ENCODE peak calls at places on chromosomes 4 and X, in ten cellular contexts. H is SJSA1; K is trophoblast cell; P is HepG2; N is CD8-positive, alpha-beta T cell; L is A549; C is OCI-LY7; E is heart right ventricle; X is suprapubic skin; D is colonic mucosa. O is an unnamed sample. For H3K4me1, the result is how much of the 10 kb centered on the place peaks cover.

GRCh38 chr4:160235771-160236170 is 1132.9 kb downstream of the RAPGEF2 start:
- DNase-seq in H (no peak), K (no peak), P (no peak), N (no peak), L (no peak), C (no peak), E (no peak), X (no peak), D (no peak), O (no peak)

GRCh38 chr4:163556169-163556568 is 61.7 kb downstream of the TMA16 start:
- DNase-seq in H (no peak), K (no peak), P (no peak), N (no peak), L (no peak), C (peak), E (no peak), X (no peak), D (no peak), O (no peak)

GRCh38 chr4:151942971-151943370 is 182.2 kb upstream of the GATB start:
- DNase-seq in H (no peak), K (no peak), P (no peak), N (no peak), L (no peak), C (no peak), E (no peak), X (no peak), D (no peak), O (no peak)

GRCh38 chrX:120653000-120653399 is 23.1 kb upstream of the C1GALT1C1 start:
- DNase-seq in H (no peak), K (no peak), P (no peak), N (no peak), L (no peak), C (no peak), E (no peak), X (no peak), D (no peak), O (no peak)

GRCh38 chrX:68431836-68432235 is 1.5 kb downstream of the OPHN1 start:
- DNase-seq in H (peak), K (no peak), P (no peak), N (no peak), L (no peak), C (no peak), E (no peak), X (no peak), D (no peak), O (no peak)

GRCh38 chr4:184644553-184645307 is 4.5 kb downstream of the CASP3 start:
- DNase-seq in H (no peak), K (no peak), P (no peak), N (no peak), L (no peak), C (no peak), E (no peak), X (no peak), D (no peak), O (no peak)

GRCh38 chr4:114028071-114028470 is 48.6 kb upstream of the ARSJ start:
- DNase-seq in H (no peak), K (no peak), P (no peak), N (no peak), L (no peak), C (no peak), E (no peak), X (no peak), D (no peak), O (no peak)

GRCh38 chr4:173747537-173748257 is 217.7 kb upstream of the HAND2 start:
- DNase-seq in H (no peak), K (no peak), P (no peak), N (no peak), L (no peak), C (no peak), E (no peak), X (no peak), D (no peak), O (no peak)

GRCh38 chr4:126361287-126361686 is 1046.5 kb downstream of the FAT4 start:
- DNase-seq in H (no peak), K (no peak), P (no peak), N (no peak), L (no peak), C (no peak), E (no peak), X (no peak), D (no peak), O (no peak)

GRCh38 chrX:6015423-6015822 is 213.2 kb downstream of the NLGN4X start:
- DNase-seq in H (no peak), K (no peak), P (no peak), N (no peak), L (no peak), C (no peak), E (no peak), X (no peak), D (no peak), O (no peak)

GRCh38 chr4:125744891-125745364 is 430.2 kb downstream of the FAT4 start:
- DNase-seq in H (no peak), K (no peak), P (no peak), N (no peak), L (no peak), C (no peak), E (no peak), X (no peak), D (no peak), O (no peak)

GRCh38 chr4:89157488-89158024 is 46.2 kb downstream of the TIGD2 start:
- DNase-seq in H (no peak), K (no peak), P (no peak), N (no peak), L (no peak), C (no peak), E (no peak), X (no peak), D (no peak), O (no peak)

GRCh38 chr4:150717952-150718351 is 136.0 kb downstream of the MAB21L2 start:
- DNase-seq in H (no peak), K (no peak), P (no peak), N (no peak), L (no peak), C (no peak), E (no peak), X (no peak), D (no peak), O (no peak)

GRCh38 chr4:25022741-25023140 is 8.0 kb downstream of the LGI2 start:
- DNase-seq in H (no peak), K (no peak), P (no peak), N (no peak), L (no peak), C (no peak), E (no peak), X (no peak), D (no peak), O (no peak)

GRCh38 chrX:115017455-115017854 is at the start of gene IL13RA2:
- DNase-seq in H (no peak), K (no peak), P (no peak), N (no peak), L (no peak), C (no peak), E (no peak), X (no peak), D (no peak), O (no peak)

GRCh38 chrX:116873678-116874077 is 410.9 kb upstream of the CT83 start:
- DNase-seq in H (no peak), K (peak), P (no peak), N (no peak), L (peak), C (no peak), E (no peak), X (no peak), D (no peak), O (peak)

GRCh38 chr4:86950835-86951525 is 16.2 kb downstream of the AFF1 start:
- DNase-seq in H (no peak), K (no peak), P (no peak), N (no peak), L (no peak), C (peak), E (no peak), X (no peak), D (no peak), O (no peak)

GRCh38 chrX:19956923-19957322 is 33.9 kb downstream of the BCLAF3 start:
- DNase-seq in H (no peak), K (no peak), P (no peak), N (no peak), L (no peak), C (no peak), E (peak), X (no peak), D (no peak), O (no peak)

GRCh38 chr4:107219681-107220080 is 183.6 kb upstream of the DKK2 start:
- DNase-seq in H (no peak), K (no peak), P (no peak), N (no peak), L (no peak), C (no peak), E (no peak), X (no peak), D (no peak), O (no peak)

GRCh38 chr4:158949094-158949493 is 153.8 kb upstream of the RAPGEF2 start:
- DNase-seq in H (no peak), K (no peak), P (no peak), N (no peak), L (no peak), C (no peak), E (no peak), X (no peak), D (no peak), O (no peak)

GRCh38 chrX:40012800-40013682 is 84.7 kb downstream of the BCOR start:
- DNase-seq in H (peak), K (no peak), P (peak), N (no peak), L (peak), C (peak), E (peak), X (peak), D (peak), O (no peak)

GRCh38 chr4:38688676-38689355 is 24.8 kb downstream of the KLF3 start:
- DNase-seq in H (no peak), K (no peak), P (no peak), N (no peak), L (no peak), C (no peak), E (peak), X (no peak), D (no peak), O (no peak)

GRCh38 chr4:3862640-3863420 is 96.6 kb downstream of the ADRA2C start:
- DNase-seq in H (no peak), K (no peak), P (no peak), N (no peak), L (no peak), C (no peak), E (peak), X (peak), D (no peak), O (no peak)

GRCh38 chrX:125094901-125095300 is 224.8 kb upstream of the TEX13C start:
- DNase-seq in H (no peak), K (no peak), P (no peak), N (no peak), L (no peak), C (no peak), E (no peak), X (no peak), D (no peak), O (no peak)

GRCh38 chr4:73620115-73620792 is at the start of gene RASSF6:
- DNase-seq in H (no peak), K (peak), P (no peak), N (no peak), L (peak), C (peak), E (no peak), X (no peak), D (peak), O (peak)

GRCh38 chr4:147854154-147854553 is 122.3 kb downstream of the ARHGAP10 start:
- DNase-seq in H (no peak), K (no peak), P (no peak), N (no peak), L (no peak), C (no peak), E (no peak), X (no peak), D (no peak), O (no peak)

DNA sequence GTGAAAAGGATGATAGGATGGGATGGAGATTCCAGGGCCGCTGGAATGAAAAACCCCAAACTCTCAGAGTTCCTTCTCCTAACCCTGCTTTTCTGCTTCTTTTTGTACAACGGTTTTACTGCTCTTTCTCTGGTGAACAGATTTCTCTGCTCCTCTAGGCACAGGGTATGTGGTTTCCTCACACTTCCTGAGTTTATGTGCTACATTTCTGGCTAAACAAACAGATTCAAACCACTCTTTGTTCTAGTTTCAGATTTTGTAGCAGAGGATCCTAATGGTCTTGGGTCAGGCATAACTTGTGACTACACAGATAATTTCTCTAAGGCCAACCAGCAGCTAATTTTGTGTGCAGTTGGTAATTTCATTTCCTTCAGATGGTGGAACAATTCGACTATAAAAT is 52.6 kb downstream of the OSTC start:
- DNase-seq in H (no peak), K (no peak), P (no peak), N (no peak), L (no peak), C (no peak), E (no peak), X (no peak), D (no peak), O (no peak)
- H3K4me1 ChIP-seq in H (under half), K (under half), P (under half), N (under half), L (under half), C (under half), E (under half), X (under half), D (under half), O (under half)

DNA sequence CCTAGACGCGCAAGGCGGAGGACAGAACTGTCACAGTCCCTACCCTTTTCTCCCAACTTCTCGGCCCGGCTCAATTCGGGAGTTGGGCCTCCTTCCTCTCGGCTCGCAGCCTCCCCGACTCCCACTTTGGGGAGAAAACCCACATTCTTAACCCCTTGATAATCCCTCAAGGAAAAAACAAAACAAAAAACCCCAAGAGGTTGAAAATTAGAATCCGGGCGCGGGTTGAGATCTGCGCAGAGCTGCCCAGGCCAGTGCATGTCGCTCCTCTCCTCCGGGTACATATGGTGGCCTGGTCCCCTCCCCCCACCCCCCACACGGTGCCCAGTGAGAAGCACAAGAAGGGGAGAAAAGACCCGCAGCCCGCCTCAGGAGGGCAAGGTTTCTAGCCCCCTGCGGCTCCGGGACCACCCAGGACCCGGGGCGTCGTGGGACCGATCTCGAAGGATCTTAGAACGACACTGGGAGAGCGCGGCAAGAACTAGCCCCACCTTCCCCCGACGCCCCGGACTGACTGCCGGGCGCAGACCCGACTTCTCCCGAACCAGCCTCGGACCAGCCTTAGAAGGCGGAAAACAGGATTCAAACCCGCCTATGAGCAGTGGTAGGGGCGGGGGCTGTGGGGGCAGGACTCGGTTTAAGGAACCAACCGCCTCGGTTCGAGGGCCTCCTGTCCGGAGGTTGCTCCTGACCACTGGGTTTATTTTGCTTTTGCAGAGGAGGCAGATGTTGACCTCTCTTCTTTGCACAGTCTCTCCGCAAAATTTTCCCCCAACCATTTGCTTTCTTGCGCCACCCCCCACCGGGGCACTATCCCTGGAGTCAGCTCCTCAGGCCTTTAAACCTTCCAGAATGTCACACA is 2.5 kb upstream of the PDGFRA start:
- DNase-seq in H (peak), K (no peak), P (no peak), N (no peak), L (no peak), C (no peak), E (peak), X (peak), D (peak), O (no peak)
- H3K4me1 ChIP-seq in H (under half), K (under half), P (under half), N (under half), L (under half), C (under half), E (under half), X (half or more), D (under half), O (under half)

DNA sequence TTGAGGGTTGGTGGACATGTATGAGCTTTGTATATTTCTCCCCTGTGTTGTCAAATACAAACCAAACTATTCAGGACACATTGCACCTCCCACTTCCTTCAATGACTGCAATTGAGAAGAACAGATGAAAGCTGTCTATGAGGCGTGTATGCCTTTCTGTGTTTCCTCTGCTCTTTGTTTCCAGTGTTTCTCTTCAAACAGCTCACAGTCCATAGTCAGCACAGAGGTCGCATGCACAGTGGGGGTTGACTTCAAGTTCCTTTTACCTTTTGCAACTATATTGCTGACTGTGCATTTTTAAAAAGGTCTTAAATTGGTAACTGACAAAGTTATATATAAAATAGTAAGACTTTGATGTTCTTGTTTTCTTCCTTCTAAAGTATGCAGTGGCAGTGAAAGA is 957.8 kb downstream of the C4orf33 start:
- DNase-seq in H (no peak), K (no peak), P (peak), N (no peak), L (no peak), C (no peak), E (no peak), X (no peak), D (no peak), O (no peak)
- H3K4me1 ChIP-seq in H (under half), K (under half), P (under half), N (under half), L (under half), C (under half), E (under half), X (under half), D (under half), O (under half)

GRCh38 chrX:27838176-27838575 is 30.4 kb downstream of the MAGEB10 start:
- DNase-seq in H (no peak), K (no peak), P (no peak), N (no peak), L (no peak), C (no peak), E (no peak), X (no peak), D (no peak), O (no peak)
- H3K4me1 ChIP-seq in H (under half), K (under half), P (under half), N (under half), L (under half), C (under half), E (under half), X (under half), D (under half), O (under half)

O was measured in PC-9.